ENCODE peak calls at places on chromosomes 16 and 17, in five cellular contexts. R, D, L, K and I are unnamed samples.

GRCh38 chr16:50152386-50152806 is 710 bp upstream of the TENT4B start:
- DNase-seq in R (peak), D (no peak), L (peak), K (no peak), I (no peak)

GRCh38 chr17:29625037-29625750 is 2.5 kb upstream of the CORO6 start:
- DNase-seq in R (peak), D (no peak), L (no peak), K (no peak), I (peak)

GRCh38 chr16:31106509-31107464 is 1.4 kb upstream of the BCKDK start:
- DNase-seq in R (no peak), D (no peak), L (no peak), K (no peak), I (no peak)

GRCh38 chr16:15782573-15783365 is 74.1 kb downstream of the MYH11 start:
- DNase-seq in R (no peak), D (no peak), L (no peak), K (no peak), I (peak)

GRCh38 chr17:82486186-82487084 is 27.9 kb downstream of the NARF start:
- DNase-seq in R (no peak), D (no peak), L (no peak), K (no peak), I (no peak)

GRCh38 chr16:19696312-19696711 is 21.7 kb downstream of the KNOP1 start:
- DNase-seq in R (peak), D (peak), L (peak), K (no peak), I (peak)

GRCh38 chr17:74881073-74881472 is 8.3 kb upstream of the FDXR start:
- DNase-seq in R (no peak), D (no peak), L (no peak), K (no peak), I (no peak)

GRCh38 chr16:64392456-64392855 is 729.4 kb downstream of the CDH11 start:
- DNase-seq in R (no peak), D (no peak), L (no peak), K (no peak), I (no peak)

GRCh38 chr17:82598256-82599011 is 49.8 kb downstream of the WDR45B start:
- DNase-seq in R (peak), D (no peak), L (no peak), K (no peak), I (peak)

GRCh38 chr16:87938412-87938949 is 2.2 kb upstream of the CA5A start:
- DNase-seq in R (no peak), D (no peak), L (no peak), K (no peak), I (no peak)

GRCh38 chr17:4594406-4595349 is 10.3 kb downstream of the SMTNL2 start:
- DNase-seq in R (no peak), D (no peak), L (peak), K (no peak), I (no peak)

GRCh38 chr16:84629580-84629979 is 11.7 kb upstream of the COTL1 start:
- DNase-seq in R (no peak), D (no peak), L (no peak), K (no peak), I (no peak)

GRCh38 chr17:82231562-82232321 is 2.9 kb downstream of the SLC16A3 start:
- DNase-seq in R (peak), D (peak), L (peak), K (no peak), I (peak)